ENCODE peak calls at places on chromosomes 13 and 19, in ten cellular contexts. One of them, this sample, is unnamed.

GRCh38 chr13:103236213-103236612 is 170.0 kb upstream of the SLC10A2 start:
- DNase-seq in transverse colon: no peak
- DNase-seq in Panc1: no peak
- DNase-seq in neural progenitor cell: no peak
- DNase-seq in heart left ventricle: no peak
- DNase-seq in cardiac muscle cell: no peak
- DNase-seq in fibroblast of lung: peak; percentile 47
- DNase-seq in body of pancreas: no peak
- DNase-seq in small intestine: no peak
- DNase-seq in PC-3: peak; percentile 16
- DNase-seq in this sample: no peak

GRCh38 chr13:114142640-114143490 is 10.4 kb upstream of the RASA3 start:
- DNase-seq in small intestine: peak; percentile 42
- DNase-seq in neural progenitor cell: no peak
- DNase-seq in heart left ventricle: no peak
- DNase-seq in fibroblast of lung: peak; percentile 63
- DNase-seq in body of pancreas: peak; percentile 89
- DNase-seq in cardiac muscle cell: no peak
- DNase-seq in PC-3: no peak
- DNase-seq in transverse colon: peak; percentile 78
- DNase-seq in Panc1: no peak
- DNase-seq in this sample: peak; percentile 92

GRCh38 chr19:46579286-46579944 is 21.7 kb upstream of the CALM3 start:
- DNase-seq in Panc1: no peak
- DNase-seq in small intestine: no peak
- DNase-seq in neural progenitor cell: peak; percentile 55
- DNase-seq in fibroblast of lung: no peak
- DNase-seq in cardiac muscle cell: peak; percentile 9
- DNase-seq in heart left ventricle: no peak
- DNase-seq in transverse colon: no peak
- DNase-seq in PC-3: peak; percentile 8
- DNase-seq in body of pancreas: no peak
- DNase-seq in this sample: peak; percentile 25

GRCh38 chr19:6164906-6165531 is 29.6 kb downstream of the ACSBG2 start:
- DNase-seq in small intestine: no peak
- DNase-seq in cardiac muscle cell: no peak
- DNase-seq in fibroblast of lung: no peak
- DNase-seq in heart left ventricle: no peak
- DNase-seq in neural progenitor cell: no peak
- DNase-seq in PC-3: peak; percentile 22
- DNase-seq in transverse colon: no peak
- DNase-seq in Panc1: no peak
- DNase-seq in body of pancreas: no peak
- DNase-seq in this sample: no peak

GRCh38 chr19:17618919-17619318 is 63.5 kb downstream of the COLGALT1 start:
- DNase-seq in PC-3: no peak
- DNase-seq in small intestine: no peak
- DNase-seq in body of pancreas: no peak
- DNase-seq in Panc1: no peak
- DNase-seq in heart left ventricle: no peak
- DNase-seq in cardiac muscle cell: no peak
- DNase-seq in fibroblast of lung: no peak
- DNase-seq in neural progenitor cell: no peak
- DNase-seq in transverse colon: no peak
- DNase-seq in this sample: no peak

GRCh38 chr13:44465318-44465717 is 91.7 kb downstream of the SERP2 start:
- DNase-seq in heart left ventricle: no peak
- DNase-seq in PC-3: peak; percentile 38
- DNase-seq in body of pancreas: no peak
- DNase-seq in cardiac muscle cell: no peak
- DNase-seq in neural progenitor cell: no peak
- DNase-seq in fibroblast of lung: no peak
- DNase-seq in Panc1: no peak
- DNase-seq in transverse colon: no peak
- DNase-seq in small intestine: no peak
- DNase-seq in this sample: no peak

GRCh38 chr19:56727731-56728130 is 56.2 kb upstream of the ZNF835 start:
- DNase-seq in PC-3: no peak
- DNase-seq in transverse colon: no peak
- DNase-seq in small intestine: no peak
- DNase-seq in fibroblast of lung: no peak
- DNase-seq in Panc1: no peak
- DNase-seq in heart left ventricle: no peak
- DNase-seq in body of pancreas: no peak
- DNase-seq in neural progenitor cell: no peak
- DNase-seq in cardiac muscle cell: no peak
- DNase-seq in this sample: no peak

GRCh38 chr13:27338816-27339215 is 68.2 kb downstream of the RASL11A start:
- DNase-seq in transverse colon: no peak
- DNase-seq in fibroblast of lung: no peak
- DNase-seq in heart left ventricle: no peak
- DNase-seq in Panc1: no peak
- DNase-seq in small intestine: no peak
- DNase-seq in body of pancreas: no peak
- DNase-seq in cardiac muscle cell: peak; percentile 25
- DNase-seq in PC-3: no peak
- DNase-seq in neural progenitor cell: peak; percentile 73
- DNase-seq in this sample: peak; percentile 7

GRCh38 chr13:62294210-62294609 is 878.6 kb upstream of the PCDH20 start:
- DNase-seq in transverse colon: no peak
- DNase-seq in Panc1: no peak
- DNase-seq in body of pancreas: no peak
- DNase-seq in small intestine: no peak
- DNase-seq in PC-3: no peak
- DNase-seq in fibroblast of lung: no peak
- DNase-seq in neural progenitor cell: no peak
- DNase-seq in heart left ventricle: no peak
- DNase-seq in cardiac muscle cell: no peak
- DNase-seq in this sample: no peak

GRCh38 chr13:62302341-62302740 is 886.7 kb upstream of the PCDH20 start:
- DNase-seq in body of pancreas: no peak
- DNase-seq in neural progenitor cell: no peak
- DNase-seq in PC-3: peak; percentile 23
- DNase-seq in small intestine: no peak
- DNase-seq in transverse colon: no peak
- DNase-seq in heart left ventricle: no peak
- DNase-seq in fibroblast of lung: peak; percentile 59
- DNase-seq in cardiac muscle cell: no peak
- DNase-seq in Panc1: no peak
- DNase-seq in this sample: no peak

GRCh38 chr13:62293081-62293480 is 877.4 kb upstream of the PCDH20 start:
- DNase-seq in fibroblast of lung: peak; percentile 24
- DNase-seq in small intestine: no peak
- DNase-seq in cardiac muscle cell: no peak
- DNase-seq in body of pancreas: no peak
- DNase-seq in neural progenitor cell: no peak
- DNase-seq in PC-3: peak; percentile 46
- DNase-seq in transverse colon: no peak
- DNase-seq in Panc1: no peak
- DNase-seq in heart left ventricle: no peak
- DNase-seq in this sample: no peak

GRCh38 chr13:62300021-62300420 is 884.4 kb upstream of the PCDH20 start:
- DNase-seq in transverse colon: no peak
- DNase-seq in body of pancreas: no peak
- DNase-seq in Panc1: no peak
- DNase-seq in small intestine: no peak
- DNase-seq in cardiac muscle cell: no peak
- DNase-seq in fibroblast of lung: no peak
- DNase-seq in heart left ventricle: no peak
- DNase-seq in PC-3: no peak
- DNase-seq in neural progenitor cell: no peak
- DNase-seq in this sample: no peak

GRCh38 chr13:62296812-62297211 is 881.2 kb upstream of the PCDH20 start:
- DNase-seq in neural progenitor cell: no peak
- DNase-seq in cardiac muscle cell: no peak
- DNase-seq in PC-3: no peak
- DNase-seq in heart left ventricle: no peak
- DNase-seq in fibroblast of lung: no peak
- DNase-seq in body of pancreas: no peak
- DNase-seq in small intestine: no peak
- DNase-seq in transverse colon: no peak
- DNase-seq in Panc1: no peak
- DNase-seq in this sample: no peak
- H3K27ac ChIP-seq in neural progenitor cell: no peak overlapping the region
- H3K27ac ChIP-seq in cardiac muscle cell: no peak overlapping the region
- H3K27ac ChIP-seq in PC-3: no peak overlapping the region
- H3K27ac ChIP-seq in heart left ventricle: no peak overlapping the region
- H3K27ac ChIP-seq in fibroblast of lung: no peak overlapping the region
- H3K27ac ChIP-seq in body of pancreas: no peak overlapping the region
- H3K27ac ChIP-seq in small intestine: no peak overlapping the region
- H3K27ac ChIP-seq in transverse colon: no peak overlapping the region
- H3K27ac ChIP-seq in Panc1: no peak overlapping the region
- H3K27ac ChIP-seq in this sample: no peak overlapping the region

DNA sequence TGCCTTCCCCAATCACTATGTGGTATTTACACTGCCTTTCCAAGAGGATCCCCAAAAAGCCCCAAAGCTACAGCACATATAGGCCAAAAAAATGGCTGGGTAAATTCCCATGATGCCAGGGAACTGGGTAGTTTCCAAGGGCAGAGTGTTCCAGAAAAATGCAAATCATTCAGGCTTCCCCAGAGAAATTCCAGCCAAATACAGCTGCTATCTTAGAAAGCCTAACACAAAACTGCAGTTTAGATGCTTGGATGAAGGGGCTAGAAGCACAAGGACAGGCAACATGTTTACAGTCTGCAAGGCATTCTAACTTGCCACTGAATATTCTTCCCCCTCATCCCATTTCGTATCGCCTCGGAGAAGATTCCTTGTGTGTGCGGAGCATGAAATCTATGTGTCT is 6.2 kb downstream of the FOXO1 start:
- DNase-seq in small intestine: no peak
- DNase-seq in Panc1: no peak
- DNase-seq in cardiac muscle cell: no peak
- DNase-seq in body of pancreas: no peak
- DNase-seq in PC-3: no peak
- DNase-seq in heart left ventricle: no peak
- DNase-seq in neural progenitor cell: no peak
- DNase-seq in fibroblast of lung: no peak
- DNase-seq in transverse colon: no peak
- DNase-seq in this sample: no peak
- H3K4me1 ChIP-seq in small intestine: no peaks in the 10 kb centered on the region
- H3K4me1 ChIP-seq in Panc1: no peaks in the 10 kb centered on the region
- H3K4me1 ChIP-seq in cardiac muscle cell: peaks cover 19% of the 10 kb centered on the region
- H3K4me1 ChIP-seq in body of pancreas: peaks cover 60% of the 10 kb centered on the region
- H3K4me1 ChIP-seq in PC-3: peaks cover 14% of the 10 kb centered on the region
- H3K4me1 ChIP-seq in heart left ventricle: peaks cover 70% of the 10 kb centered on the region
- H3K4me1 ChIP-seq in neural progenitor cell: peaks cover 32% of the 10 kb centered on the region
- H3K4me1 ChIP-seq in fibroblast of lung: no peaks in the 10 kb centered on the region
- H3K4me1 ChIP-seq in transverse colon: peaks cover 55% of the 10 kb centered on the region
- H3K4me1 ChIP-seq in this sample: peaks cover 40% of the 10 kb centered on the region

GRCh38 chr13:79831556-79831955 is 350.6 kb downstream of the NDFIP2 start:
- DNase-seq in neural progenitor cell: no peak
- DNase-seq in cardiac muscle cell: no peak
- DNase-seq in PC-3: no peak
- DNase-seq in fibroblast of lung: no peak
- DNase-seq in Panc1: no peak
- DNase-seq in heart left ventricle: no peak
- DNase-seq in small intestine: no peak
- DNase-seq in transverse colon: no peak
- DNase-seq in body of pancreas: no peak
- DNase-seq in this sample: no peak
- H3K27ac ChIP-seq in neural progenitor cell: no peak overlapping the region
- H3K27ac ChIP-seq in cardiac muscle cell: no peak overlapping the region
- H3K27ac ChIP-seq in PC-3: no peak overlapping the region
- H3K27ac ChIP-seq in fibroblast of lung: no peak overlapping the region
- H3K27ac ChIP-seq in Panc1: no peak overlapping the region
- H3K27ac ChIP-seq in heart left ventricle: no peak overlapping the region
- H3K27ac ChIP-seq in small intestine: no peak overlapping the region
- H3K27ac ChIP-seq in transverse colon: no peak overlapping the region
- H3K27ac ChIP-seq in body of pancreas: no peak overlapping the region
- H3K27ac ChIP-seq in this sample: no peak overlapping the region

GRCh38 chr19:40808497-40808896 is 9.5 kb downstream of the EGLN2 start:
- DNase-seq in body of pancreas: no peak
- DNase-seq in fibroblast of lung: no peak
- DNase-seq in PC-3: no peak
- DNase-seq in cardiac muscle cell: no peak
- DNase-seq in transverse colon: no peak
- DNase-seq in small intestine: no peak
- DNase-seq in Panc1: no peak
- DNase-seq in heart left ventricle: no peak
- DNase-seq in neural progenitor cell: no peak
- DNase-seq in this sample: no peak

GRCh38 chr19:40807147-40808020 is 8.4 kb downstream of the EGLN2 start:
- DNase-seq in Panc1: no peak
- DNase-seq in neural progenitor cell: peak; percentile 51
- DNase-seq in heart left ventricle: no peak
- DNase-seq in PC-3: peak; percentile 49
- DNase-seq in small intestine: peak; percentile 21
- DNase-seq in cardiac muscle cell: peak; percentile 34
- DNase-seq in fibroblast of lung: no peak
- DNase-seq in body of pancreas: no peak
- DNase-seq in transverse colon: no peak
- DNase-seq in this sample: no peak

GRCh38 chr19:40806385-40807146 is 7.6 kb downstream of the EGLN2 start:
- DNase-seq in Panc1: no peak
- DNase-seq in PC-3: no peak
- DNase-seq in body of pancreas: peak; percentile 54
- DNase-seq in cardiac muscle cell: peak; percentile 77
- DNase-seq in transverse colon: peak; percentile 76
- DNase-seq in fibroblast of lung: peak; percentile 97
- DNase-seq in heart left ventricle: peak; percentile 87
- DNase-seq in neural progenitor cell: peak; percentile 97
- DNase-seq in small intestine: peak; percentile 40
- DNase-seq in this sample: peak; percentile 75

GRCh38 chr19:40809358-40810086 is 10.5 kb downstream of the EGLN2 start:
- DNase-seq in fibroblast of lung: no peak
- DNase-seq in PC-3: no peak
- DNase-seq in cardiac muscle cell: no peak
- DNase-seq in neural progenitor cell: no peak
- DNase-seq in small intestine: no peak
- DNase-seq in transverse colon: no peak
- DNase-seq in Panc1: no peak
- DNase-seq in body of pancreas: no peak
- DNase-seq in heart left ventricle: no peak
- DNase-seq in this sample: no peak

DNA sequence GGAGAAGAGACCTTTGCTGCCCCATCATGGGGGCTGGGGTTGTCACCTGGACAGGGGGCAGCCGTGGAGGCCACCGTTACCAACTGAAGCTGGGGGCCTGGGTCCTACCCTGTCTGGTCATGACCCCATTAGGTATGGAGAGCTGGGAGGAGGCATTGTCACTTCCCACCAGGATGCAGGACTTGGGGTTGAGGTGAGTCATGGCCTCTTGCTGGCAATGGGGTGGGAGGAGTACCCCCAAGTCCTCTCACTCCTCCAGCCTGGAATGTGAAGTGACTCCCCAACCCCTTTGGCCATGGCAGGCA is 9.0 kb downstream of the EGLN2 start:
- DNase-seq in cardiac muscle cell: no peak
- DNase-seq in body of pancreas: no peak
- DNase-seq in fibroblast of lung: no peak
- DNase-seq in heart left ventricle: no peak
- DNase-seq in neural progenitor cell: no peak
- DNase-seq in Panc1: no peak
- DNase-seq in PC-3: no peak
- DNase-seq in transverse colon: no peak
- DNase-seq in small intestine: no peak
- DNase-seq in this sample: no peak
- H3K4me1 ChIP-seq in cardiac muscle cell: peaks cover 33% of the 10 kb centered on the region
- H3K4me1 ChIP-seq in body of pancreas: peaks cover 71% of the 10 kb centered on the region
- H3K4me1 ChIP-seq in fibroblast of lung: peaks cover 28% of the 10 kb centered on the region
- H3K4me1 ChIP-seq in heart left ventricle: peaks cover 94% of the 10 kb centered on the region
- H3K4me1 ChIP-seq in neural progenitor cell: peaks cover 26% of the 10 kb centered on the region
- H3K4me1 ChIP-seq in Panc1: peaks cover 39% of the 10 kb centered on the region
- H3K4me1 ChIP-seq in PC-3: peaks cover 7% of the 10 kb centered on the region
- H3K4me1 ChIP-seq in transverse colon: peaks cover 77% of the 10 kb centered on the region
- H3K4me1 ChIP-seq in small intestine: peaks cover 13% of the 10 kb centered on the region
- H3K4me1 ChIP-seq in this sample: peaks cover 54% of the 10 kb centered on the region

GRCh38 chr19:55598034-55598433 is 1.3 kb downstream of the FIZ1 start:
- DNase-seq in heart left ventricle: no peak
- DNase-seq in PC-3: no peak
- DNase-seq in fibroblast of lung: no peak
- DNase-seq in cardiac muscle cell: no peak
- DNase-seq in neural progenitor cell: peak; percentile 81
- DNase-seq in body of pancreas: no peak
- DNase-seq in small intestine: no peak
- DNase-seq in Panc1: no peak
- DNase-seq in transverse colon: no peak
- DNase-seq in this sample: no peak
- H3K27ac ChIP-seq in heart left ventricle: no peak overlapping the region
- H3K27ac ChIP-seq in PC-3: no peak overlapping the region
- H3K27ac ChIP-seq in fibroblast of lung: no peak overlapping the region
- H3K27ac ChIP-seq in cardiac muscle cell: no peak overlapping the region
- H3K27ac ChIP-seq in neural progenitor cell: peak overlapping the region; percentile 33
- H3K27ac ChIP-seq in body of pancreas: no peak overlapping the region
- H3K27ac ChIP-seq in small intestine: no peak overlapping the region
- H3K27ac ChIP-seq in Panc1: peak overlapping the region; percentile 69
- H3K27ac ChIP-seq in transverse colon: peak overlapping the region; percentile 100
- H3K27ac ChIP-seq in this sample: no peak overlapping the region

This sample was measured in naive thymus-derived CD4-positive, alpha-beta T cell.